ENCODE peak calls at places on chromosomes 16 and 17, in nine cellular contexts. V, U, W, B, X, I, F, N and Z are unnamed samples.

GRCh38 chr16:11612110-11612981 is 25.6 kb upstream of the LITAF start:
- DNase-seq in F (no peak), V (no peak), N (no peak), U (peak; percentile 64), W (no peak), I (no peak), X (no peak), B (no peak), Z (peak; percentile 40)

GRCh38 chr17:76597156-76598003 is 11.7 kb upstream of the ST6GALNAC2 start:
- DNase-seq in U (no peak), X (no peak), N (no peak), V (no peak), B (peak; percentile 79), I (no peak), F (no peak), W (no peak), Z (no peak)

GRCh38 chr17:38897176-38897575 is 27.3 kb downstream of the LASP1 start:
- DNase-seq in U (peak; percentile 31), N (no peak), F (peak; percentile 93), B (no peak), X (no peak), W (peak; percentile 48), V (no peak), I (no peak), Z (peak; percentile 79)

GRCh38 chr16:14026572-14026971 is 44.5 kb upstream of the MRTFB start:
- DNase-seq in N (no peak), V (no peak), U (no peak), F (no peak), X (no peak), I (no peak), W (no peak), B (no peak), Z (no peak)

GRCh38 chr17:59746849-59747445 is 39.5 kb downstream of the VMP1 start:
- DNase-seq in V (no peak), I (no peak), X (peak; percentile 46), N (no peak), B (no peak), W (no peak), U (no peak), F (no peak), Z (no peak)

GRCh38 chr17:59840908-59841666 is 51.7 kb downstream of the TUBD1 start:
- DNase-seq in B (no peak), I (no peak), F (no peak), U (peak; percentile 22), W (no peak), V (no peak), N (no peak), X (no peak), Z (no peak)

GRCh38 chr16:57619606-57620315 is 8.7 kb upstream of the ADGRG1 start:
- DNase-seq in V (peak; percentile 7), F (no peak), I (no peak), X (no peak), N (peak; percentile 90), U (peak; percentile 79), W (no peak), B (peak; percentile 92), Z (peak; percentile 79)

GRCh38 chr16:73319747-73320146 is 271.8 kb upstream of the ZFHX3 start:
- DNase-seq in I (no peak), U (no peak), V (no peak), X (no peak), B (no peak), F (no peak), W (no peak), N (no peak), Z (no peak)

GRCh38 chr17:29570521-29570920 is 2.0 kb downstream of the TP53I13 start:
- DNase-seq in B (no peak), U (peak; percentile 9), N (peak; percentile 80), I (no peak), W (no peak), V (no peak), X (no peak), F (peak; percentile 30), Z (peak; percentile 14)

GRCh38 chr17:64054304-64054703 is 33.9 kb upstream of the ICAM2 start:
- DNase-seq in I (no peak), W (no peak), F (no peak), V (no peak), N (no peak), U (no peak), B (no peak), X (no peak), Z (no peak)

GRCh38 chr16:85380905-85381737 is 232.0 kb upstream of the GSE1 start:
- DNase-seq in U (no peak), F (no peak), N (no peak), V (no peak), W (no peak), B (no peak), I (no peak), X (no peak), Z (no peak)

GRCh38 chr16:78483124-78483992 is 383.9 kb downstream of the WWOX start:
- DNase-seq in F (no peak), V (no peak), X (no peak), W (no peak), N (no peak), U (no peak), B (no peak), I (no peak), Z (no peak)

GRCh38 chr17:57143919-57144318 is 58.9 kb downstream of the AKAP1 start:
- DNase-seq in I (no peak), W (no peak), F (no peak), B (no peak), V (no peak), N (no peak), X (no peak), U (no peak), Z (no peak)

GRCh38 chr17:63381101-63381729 is 64.9 kb downstream of the CYB561 start:
- DNase-seq in U (no peak), N (no peak), I (no peak), V (no peak), W (no peak), B (no peak), F (no peak), X (no peak), Z (no peak)

GRCh38 chr17:4307179-4307930 is 43.6 kb upstream of the ANKFY1 start:
- DNase-seq in X (no peak), B (no peak), V (no peak), F (no peak), I (no peak), U (no peak), N (no peak), W (no peak), Z (no peak)

GRCh38 chr17:3566551-3566950 is 8.9 kb upstream of the TRPV3 start:
- DNase-seq in V (no peak), F (peak; percentile 13), N (no peak), U (no peak), X (no peak), B (no peak), W (no peak), I (no peak), Z (no peak)

DNA sequence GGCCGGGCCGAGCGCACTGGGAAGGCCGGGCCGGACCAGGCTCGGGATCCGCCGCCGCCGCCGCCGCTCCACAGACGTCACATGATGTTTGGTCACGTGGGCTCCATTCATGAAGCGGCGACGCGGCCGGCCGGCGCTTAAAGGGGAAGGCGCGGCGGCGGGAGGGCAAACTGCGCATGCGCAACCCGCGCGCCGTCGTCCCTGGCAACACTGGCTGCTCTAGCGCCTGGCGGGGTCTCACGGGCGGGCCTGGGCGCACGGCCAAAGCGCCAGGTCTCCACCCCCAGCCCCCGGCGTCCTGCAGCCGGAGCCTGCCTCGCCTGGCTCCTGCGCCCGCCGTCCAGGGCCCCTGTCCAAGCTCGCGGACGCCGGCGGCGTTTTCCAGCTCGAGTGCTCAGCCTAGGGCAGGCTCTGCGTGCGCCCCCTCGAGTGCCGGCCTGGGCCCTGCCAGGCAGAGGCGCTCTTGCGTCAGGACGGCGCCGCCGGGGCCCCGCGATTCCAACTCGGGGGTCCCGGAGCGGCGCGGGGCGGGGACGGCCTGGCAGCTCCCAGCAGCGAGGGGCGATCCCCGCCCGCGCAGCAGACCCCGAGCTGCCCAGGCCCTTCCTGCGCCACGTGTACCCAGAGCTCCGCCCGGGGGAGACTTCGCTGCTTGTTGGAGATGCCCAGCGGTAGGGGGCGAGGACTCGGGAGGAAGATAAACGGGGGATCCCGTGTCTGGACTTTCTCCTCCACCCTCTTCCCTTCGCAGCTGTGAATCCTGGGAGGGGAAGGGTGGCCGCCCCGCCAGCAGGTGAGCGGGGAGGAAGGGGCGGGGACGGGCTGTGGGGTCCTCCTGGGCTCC is at the start of gene MAFG:
- DNase-seq in W (peak; percentile 94), V (peak; percentile 92), F (peak; percentile 95), B (peak; percentile 90), U (peak; percentile 90), N (peak; percentile 98), X (peak; percentile 96), I (peak; percentile 100), Z (peak; percentile 94)
- TF ChIP-seq POLR2A in W (peak; percentile 90), V (peak; percentile 65), F (peak; percentile 27), B (peak; percentile 72), U (peak; percentile 52), N (no peak), X (peak; percentile 33), I (peak; percentile 42), Z (peak; percentile 68)

GRCh38 chr16:67885976-67886375 is 1.3 kb downstream of the NRN1L start:
- DNase-seq in W (no peak), I (no peak), U (no peak), X (no peak), N (no peak), B (no peak), F (no peak), V (no peak), Z (no peak)
- TF ChIP-seq POLR2A in W (no peak), I (no peak), U (no peak), X (no peak), N (no peak), B (no peak), F (no peak), V (no peak), Z (no peak)

GRCh38 chr16:67013823-67014640 is 14.9 kb upstream of the CBFB start:
- DNase-seq in I (peak; percentile 58), U (peak; percentile 63), F (peak; percentile 90), N (peak; percentile 93), V (peak; percentile 80), B (peak; percentile 26), X (peak; percentile 41), W (peak; percentile 79), Z (peak; percentile 74)
- TF ChIP-seq POLR2A in I (no peak), U (no peak), F (no peak), N (no peak), V (no peak), B (no peak), X (no peak), W (no peak), Z (no peak)

GRCh38 chr16:89887243-89887642 is 13.9 kb downstream of the TCF25 start:
- DNase-seq in X (no peak), V (no peak), W (no peak), B (no peak), F (no peak), I (no peak), N (no peak), U (no peak), Z (no peak)
- TF ChIP-seq POLR2A in X (no peak), V (no peak), W (no peak), B (no peak), F (no peak), I (no peak), N (no peak), U (no peak), Z (no peak)

GRCh38 chr16:75323198-75323597 is 71.8 kb upstream of the BCAR1 start:
- DNase-seq in X (no peak), I (no peak), U (no peak), V (no peak), F (no peak), N (no peak), W (no peak), B (no peak), Z (no peak)
- TF ChIP-seq POLR2A in X (no peak), I (no peak), U (no peak), V (no peak), F (no peak), N (no peak), W (no peak), B (no peak), Z (no peak)